ENCODE peak calls at places on chromosomes 13 and 19, in eight cellular contexts. One of them, this sample, is unnamed. For H3K4me1, the result is how much of the 10 kb centered on the place peaks cover.

GRCh38 chr13:95201814-95202521 is 99.3 kb downstream of the ABCC4 start:
- DNase-seq in thyroid gland: no peak
- DNase-seq in gastrocnemius medialis: no peak
- DNase-seq in body of pancreas: no peak
- DNase-seq in A549: no peak
- DNase-seq in breast epithelium: no peak
- DNase-seq in H1: no peak
- DNase-seq in sigmoid colon: no peak
- DNase-seq in this sample: no peak

GRCh38 chr13:50082426-50083283 is 67.4 kb downstream of the KCNRG start:
- DNase-seq in sigmoid colon: peak
- DNase-seq in A549: peak
- DNase-seq in thyroid gland: peak
- DNase-seq in breast epithelium: peak
- DNase-seq in body of pancreas: peak
- DNase-seq in gastrocnemius medialis: peak
- DNase-seq in H1: no peak
- DNase-seq in this sample: peak

GRCh38 chr13:90320663-90321062 is 1026.8 kb upstream of the MIR17HG start:
- DNase-seq in H1: no peak
- DNase-seq in body of pancreas: no peak
- DNase-seq in breast epithelium: no peak
- DNase-seq in gastrocnemius medialis: no peak
- DNase-seq in A549: no peak
- DNase-seq in sigmoid colon: no peak
- DNase-seq in thyroid gland: no peak
- DNase-seq in this sample: no peak

GRCh38 chr19:46297700-46298476 is 1.0 kb downstream of the HIF3A start:
- DNase-seq in sigmoid colon: peak
- DNase-seq in A549: no peak
- DNase-seq in breast epithelium: peak
- DNase-seq in H1: no peak
- DNase-seq in body of pancreas: peak
- DNase-seq in gastrocnemius medialis: peak
- DNase-seq in thyroid gland: peak
- DNase-seq in this sample: peak

GRCh38 chr13:80924596-80924995 is 583.7 kb upstream of the SPRY2 start:
- DNase-seq in body of pancreas: no peak
- DNase-seq in gastrocnemius medialis: no peak
- DNase-seq in H1: no peak
- DNase-seq in sigmoid colon: no peak
- DNase-seq in A549: no peak
- DNase-seq in thyroid gland: no peak
- DNase-seq in breast epithelium: no peak
- DNase-seq in this sample: no peak

GRCh38 chr19:5452594-5453565 is 2.3 kb upstream of the ZNRF4 start:
- DNase-seq in breast epithelium: no peak
- DNase-seq in thyroid gland: no peak
- DNase-seq in gastrocnemius medialis: no peak
- DNase-seq in H1: no peak
- DNase-seq in body of pancreas: no peak
- DNase-seq in A549: peak
- DNase-seq in sigmoid colon: no peak
- DNase-seq in this sample: no peak

GRCh38 chr19:13164370-13165090 is 14.3 kb downstream of the IER2 start:
- DNase-seq in breast epithelium: peak
- DNase-seq in sigmoid colon: peak
- DNase-seq in thyroid gland: peak
- DNase-seq in H1: peak
- DNase-seq in A549: no peak
- DNase-seq in gastrocnemius medialis: no peak
- DNase-seq in body of pancreas: peak
- DNase-seq in this sample: peak

GRCh38 chr13:99659234-99659633 is 158.0 kb downstream of the TM9SF2 start:
- DNase-seq in A549: no peak
- DNase-seq in body of pancreas: no peak
- DNase-seq in H1: no peak
- DNase-seq in thyroid gland: no peak
- DNase-seq in sigmoid colon: no peak
- DNase-seq in breast epithelium: no peak
- DNase-seq in gastrocnemius medialis: no peak
- DNase-seq in this sample: no peak

GRCh38 chr13:42405665-42406390 is 133.9 kb downstream of the AKAP11 start:
- DNase-seq in thyroid gland: no peak
- DNase-seq in sigmoid colon: no peak
- DNase-seq in gastrocnemius medialis: no peak
- DNase-seq in A549: no peak
- DNase-seq in body of pancreas: no peak
- DNase-seq in H1: no peak
- DNase-seq in breast epithelium: no peak
- DNase-seq in this sample: no peak

GRCh38 chr13:23867027-23867491 is 22.1 kb downstream of the MIPEP start:
- DNase-seq in thyroid gland: peak
- DNase-seq in A549: no peak
- DNase-seq in gastrocnemius medialis: no peak
- DNase-seq in breast epithelium: no peak
- DNase-seq in body of pancreas: no peak
- DNase-seq in H1: no peak
- DNase-seq in sigmoid colon: no peak
- DNase-seq in this sample: no peak

DNA sequence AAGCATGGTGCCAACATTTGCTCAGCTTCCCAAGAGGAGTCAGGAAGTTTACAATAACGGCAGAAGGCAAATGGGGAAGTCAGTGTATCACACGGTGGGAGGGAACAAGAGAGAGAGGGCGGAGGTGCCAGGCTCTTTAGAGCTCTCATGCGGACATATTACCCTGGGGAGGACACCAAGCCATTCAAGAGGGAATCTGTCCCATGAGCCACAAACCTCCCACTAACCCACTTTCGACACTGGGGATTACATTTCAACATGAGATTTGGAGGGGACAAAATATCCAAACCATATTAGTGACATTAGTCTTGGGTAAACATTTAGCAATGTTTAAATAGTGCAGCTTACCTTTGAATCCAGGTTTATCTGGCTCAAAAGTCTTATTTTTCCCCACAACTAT is 69.9 kb downstream of the SLAIN1 start:
- DNase-seq in thyroid gland: no peak
- DNase-seq in A549: no peak
- DNase-seq in gastrocnemius medialis: no peak
- DNase-seq in H1: no peak
- DNase-seq in body of pancreas: no peak
- DNase-seq in breast epithelium: no peak
- DNase-seq in sigmoid colon: no peak
- DNase-seq in this sample: no peak
- H3K4me1 ChIP-seq in thyroid gland: under half
- H3K4me1 ChIP-seq in A549: under half
- H3K4me1 ChIP-seq in gastrocnemius medialis: under half
- H3K4me1 ChIP-seq in H1: under half
- H3K4me1 ChIP-seq in body of pancreas: under half
- H3K4me1 ChIP-seq in breast epithelium: under half
- H3K4me1 ChIP-seq in sigmoid colon: under half
- H3K4me1 ChIP-seq in this sample: under half

GRCh38 chr19:10751109-10751972 is 33.5 kb downstream of the DNM2 start:
- DNase-seq in H1: no peak
- DNase-seq in gastrocnemius medialis: no peak
- DNase-seq in sigmoid colon: no peak
- DNase-seq in A549: no peak
- DNase-seq in breast epithelium: peak
- DNase-seq in body of pancreas: peak
- DNase-seq in thyroid gland: no peak
- DNase-seq in this sample: peak

GRCh38 chr19:10748924-10749434 is 31.1 kb downstream of the DNM2 start:
- DNase-seq in body of pancreas: peak
- DNase-seq in breast epithelium: no peak
- DNase-seq in sigmoid colon: no peak
- DNase-seq in thyroid gland: peak
- DNase-seq in gastrocnemius medialis: no peak
- DNase-seq in H1: no peak
- DNase-seq in A549: peak
- DNase-seq in this sample: peak

GRCh38 chr19:10748195-10748923 is 30.5 kb downstream of the DNM2 start:
- DNase-seq in H1: no peak
- DNase-seq in thyroid gland: no peak
- DNase-seq in gastrocnemius medialis: no peak
- DNase-seq in A549: no peak
- DNase-seq in breast epithelium: no peak
- DNase-seq in body of pancreas: no peak
- DNase-seq in sigmoid colon: no peak
- DNase-seq in this sample: no peak

GRCh38 chr19:10747674-10748073 is 29.8 kb downstream of the DNM2 start:
- DNase-seq in thyroid gland: no peak
- DNase-seq in breast epithelium: no peak
- DNase-seq in gastrocnemius medialis: no peak
- DNase-seq in sigmoid colon: no peak
- DNase-seq in body of pancreas: no peak
- DNase-seq in H1: no peak
- DNase-seq in A549: no peak
- DNase-seq in this sample: no peak

GRCh38 chr19:10749435-10750384 is 31.8 kb downstream of the DNM2 start:
- DNase-seq in thyroid gland: no peak
- DNase-seq in breast epithelium: no peak
- DNase-seq in body of pancreas: peak
- DNase-seq in A549: no peak
- DNase-seq in H1: no peak
- DNase-seq in gastrocnemius medialis: no peak
- DNase-seq in sigmoid colon: no peak
- DNase-seq in this sample: peak
- TF ChIP-seq POLR2A in thyroid gland: no peak
- TF ChIP-seq POLR2A in breast epithelium: no peak
- TF ChIP-seq POLR2A in body of pancreas: no peak
- TF ChIP-seq POLR2A in A549: no peak
- TF ChIP-seq POLR2A in H1: no peak
- TF ChIP-seq POLR2A in gastrocnemius medialis: no peak
- TF ChIP-seq POLR2A in sigmoid colon: no peak
- TF ChIP-seq POLR2A in this sample: no peak

GRCh38 chr13:21668665-21669599 is 1.9 kb upstream of the FGF9 start:
- DNase-seq in thyroid gland: no peak
- DNase-seq in A549: no peak
- DNase-seq in body of pancreas: peak
- DNase-seq in gastrocnemius medialis: no peak
- DNase-seq in sigmoid colon: peak
- DNase-seq in H1: no peak
- DNase-seq in breast epithelium: no peak
- DNase-seq in this sample: no peak

GRCh38 chr13:21671793-21672680 is 1.2 kb downstream of the FGF9 start:
- DNase-seq in thyroid gland: no peak
- DNase-seq in H1: no peak
- DNase-seq in gastrocnemius medialis: no peak
- DNase-seq in sigmoid colon: no peak
- DNase-seq in A549: no peak
- DNase-seq in breast epithelium: no peak
- DNase-seq in body of pancreas: no peak
- DNase-seq in this sample: no peak

GRCh38 chr13:21672811-21673591 is 2.1 kb downstream of the FGF9 start:
- DNase-seq in A549: no peak
- DNase-seq in sigmoid colon: no peak
- DNase-seq in body of pancreas: no peak
- DNase-seq in gastrocnemius medialis: no peak
- DNase-seq in breast epithelium: no peak
- DNase-seq in thyroid gland: no peak
- DNase-seq in H1: no peak
- DNase-seq in this sample: no peak

GRCh38 chr13:21670006-21670882 is 629 bp upstream of the FGF9 start:
- DNase-seq in A549: peak
- DNase-seq in body of pancreas: peak
- DNase-seq in gastrocnemius medialis: no peak
- DNase-seq in breast epithelium: no peak
- DNase-seq in H1: no peak
- DNase-seq in thyroid gland: peak
- DNase-seq in sigmoid colon: peak
- DNase-seq in this sample: peak

GRCh38 chr13:21670883-21671792 is at the start of gene FGF9:
- DNase-seq in thyroid gland: peak
- DNase-seq in A549: peak
- DNase-seq in body of pancreas: peak
- DNase-seq in sigmoid colon: peak
- DNase-seq in breast epithelium: peak
- DNase-seq in H1: no peak
- DNase-seq in gastrocnemius medialis: peak
- DNase-seq in this sample: peak
- H3K4me1 ChIP-seq in thyroid gland: under half
- H3K4me1 ChIP-seq in A549: under half
- H3K4me1 ChIP-seq in body of pancreas: under half
- H3K4me1 ChIP-seq in sigmoid colon: half or more
- H3K4me1 ChIP-seq in breast epithelium: under half
- H3K4me1 ChIP-seq in H1: under half
- H3K4me1 ChIP-seq in gastrocnemius medialis: under half
- H3K4me1 ChIP-seq in this sample: half or more

GRCh38 chr19:17235618-17236413 is 9.8 kb downstream of the OCEL1 start:
- DNase-seq in body of pancreas: peak
- DNase-seq in H1: no peak
- DNase-seq in thyroid gland: peak
- DNase-seq in breast epithelium: peak
- DNase-seq in A549: no peak
- DNase-seq in sigmoid colon: peak
- DNase-seq in gastrocnemius medialis: peak
- DNase-seq in this sample: peak
- TF ChIP-seq POLR2A in body of pancreas: no peak
- TF ChIP-seq POLR2A in H1: no peak
- TF ChIP-seq POLR2A in thyroid gland: no peak
- TF ChIP-seq POLR2A in breast epithelium: no peak
- TF ChIP-seq POLR2A in A549: peak
- TF ChIP-seq POLR2A in sigmoid colon: no peak
- TF ChIP-seq POLR2A in gastrocnemius medialis: no peak
- TF ChIP-seq POLR2A in this sample: no peak

DNA sequence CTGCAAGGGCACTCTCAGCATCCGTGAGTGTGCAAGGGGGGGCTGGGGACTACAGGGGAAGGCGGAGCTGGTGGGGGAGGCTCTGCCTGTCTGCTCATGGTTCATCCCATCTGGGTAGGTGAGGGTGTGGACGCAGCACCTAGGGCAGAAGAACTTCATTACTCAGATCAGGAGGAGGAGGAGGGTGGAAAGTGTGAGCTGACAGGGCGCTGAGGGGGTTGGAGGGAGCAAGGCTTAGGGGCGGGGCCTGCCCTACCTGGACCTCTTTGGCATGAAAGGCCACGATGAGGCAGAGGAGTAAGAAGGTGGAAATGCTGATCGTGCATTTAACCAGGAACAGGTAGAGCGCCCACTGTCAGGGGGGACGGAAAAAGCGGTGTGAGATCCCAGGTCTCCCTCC is 4.5 kb downstream of the KCNN4 start:
- DNase-seq in body of pancreas: no peak
- DNase-seq in breast epithelium: no peak
- DNase-seq in thyroid gland: no peak
- DNase-seq in A549: no peak
- DNase-seq in gastrocnemius medialis: no peak
- DNase-seq in H1: no peak
- DNase-seq in sigmoid colon: no peak
- DNase-seq in this sample: no peak
- H3K4me1 ChIP-seq in body of pancreas: under half
- H3K4me1 ChIP-seq in breast epithelium: under half
- H3K4me1 ChIP-seq in thyroid gland: under half
- H3K4me1 ChIP-seq in A549: under half
- H3K4me1 ChIP-seq in gastrocnemius medialis: under half
- H3K4me1 ChIP-seq in H1: under half
- H3K4me1 ChIP-seq in sigmoid colon: under half
- H3K4me1 ChIP-seq in this sample: half or more

GRCh38 chr19:35908010-35908441 is at the start of gene TYROBP:
- DNase-seq in breast epithelium: no peak
- DNase-seq in thyroid gland: no peak
- DNase-seq in A549: no peak
- DNase-seq in sigmoid colon: no peak
- DNase-seq in body of pancreas: no peak
- DNase-seq in H1: no peak
- DNase-seq in gastrocnemius medialis: no peak
- DNase-seq in this sample: no peak
- TF ChIP-seq POLR2A in breast epithelium: no peak
- TF ChIP-seq POLR2A in thyroid gland: no peak
- TF ChIP-seq POLR2A in A549: no peak
- TF ChIP-seq POLR2A in sigmoid colon: no peak
- TF ChIP-seq POLR2A in body of pancreas: peak
- TF ChIP-seq POLR2A in H1: no peak
- TF ChIP-seq POLR2A in gastrocnemius medialis: peak
- TF ChIP-seq POLR2A in this sample: no peak

GRCh38 chr19:38422405-38422804 is 3.6 kb downstream of the RASGRP4 start:
- DNase-seq in breast epithelium: no peak
- DNase-seq in A549: no peak
- DNase-seq in body of pancreas: no peak
- DNase-seq in thyroid gland: no peak
- DNase-seq in H1: no peak
- DNase-seq in sigmoid colon: no peak
- DNase-seq in gastrocnemius medialis: no peak
- DNase-seq in this sample: no peak
- H3K4me1 ChIP-seq in breast epithelium: under half
- H3K4me1 ChIP-seq in A549: under half
- H3K4me1 ChIP-seq in body of pancreas: under half
- H3K4me1 ChIP-seq in thyroid gland: under half
- H3K4me1 ChIP-seq in H1: under half
- H3K4me1 ChIP-seq in sigmoid colon: under half
- H3K4me1 ChIP-seq in gastrocnemius medialis: under half
- H3K4me1 ChIP-seq in this sample: under half

This sample was measured in stomach.